ENCODE peak calls at places on chromosomes 6 and 20, in four cellular contexts. One of them, this sample, is unnamed.

GRCh38 chr6:135568366-135568765 is 70.8 kb upstream of the AHI1 start:
- DNase-seq in neural progenitor cell: no peak
- DNase-seq in M059J: peak; percentile 73
- DNase-seq in neural crest cell: no peak
- DNase-seq in this sample: peak; percentile 82

GRCh38 chr6:66949191-66949661 is 1242.2 kb upstream of the EYS start:
- DNase-seq in neural progenitor cell: no peak
- DNase-seq in M059J: no peak
- DNase-seq in neural crest cell: no peak
- DNase-seq in this sample: no peak

GRCh38 chr6:1622851-1623768 is 13.4 kb downstream of the FOXC1 start:
- DNase-seq in neural progenitor cell: no peak
- DNase-seq in M059J: no peak
- DNase-seq in neural crest cell: no peak
- DNase-seq in this sample: no peak

GRCh38 chr6:75849329-75850025 is 100.4 kb downstream of the MYO6 start:
- DNase-seq in neural progenitor cell: no peak
- DNase-seq in M059J: peak; percentile 49
- DNase-seq in neural crest cell: no peak
- DNase-seq in this sample: no peak

GRCh38 chr6:95768539-95768938 is 191.2 kb downstream of the MANEA start:
- DNase-seq in neural progenitor cell: peak; percentile 59
- DNase-seq in M059J: no peak
- DNase-seq in neural crest cell: no peak
- DNase-seq in this sample: no peak

GRCh38 chr6:40328376-40328987 is 258.7 kb downstream of the LRFN2 start:
- DNase-seq in neural progenitor cell: peak; percentile 63
- DNase-seq in M059J: peak; percentile 19
- DNase-seq in neural crest cell: no peak
- DNase-seq in this sample: peak; percentile 22

GRCh38 chr6:166588691-166589333 is 2.3 kb upstream of the RAMACL start:
- DNase-seq in neural progenitor cell: no peak
- DNase-seq in M059J: peak; percentile 51
- DNase-seq in neural crest cell: no peak
- DNase-seq in this sample: peak; percentile 38

GRCh38 chr20:18926972-18927371 is 113.4 kb downstream of the SCP2D1 start:
- DNase-seq in neural progenitor cell: no peak
- DNase-seq in M059J: peak; percentile 19
- DNase-seq in neural crest cell: no peak
- DNase-seq in this sample: no peak

GRCh38 chr20:61743606-61744005 is 322.1 kb downstream of the TAF4 start:
- DNase-seq in neural progenitor cell: no peak
- DNase-seq in M059J: no peak
- DNase-seq in neural crest cell: no peak
- DNase-seq in this sample: no peak

GRCh38 chr6:124995645-124996325 is 33.5 kb downstream of the RNF217 start:
- DNase-seq in neural progenitor cell: no peak
- DNase-seq in M059J: no peak
- DNase-seq in neural crest cell: no peak
- DNase-seq in this sample: no peak

GRCh38 chr6:89649682-89650081 is 11.1 kb upstream of the LYRM2 start:
- DNase-seq in neural progenitor cell: no peak
- DNase-seq in M059J: no peak
- DNase-seq in neural crest cell: no peak
- DNase-seq in this sample: no peak

GRCh38 chr6:37940074-37940847 is 120.7 kb downstream of the ZFAND3 start:
- DNase-seq in neural progenitor cell: no peak
- DNase-seq in M059J: peak; percentile 52
- DNase-seq in neural crest cell: no peak
- DNase-seq in this sample: peak; percentile 68

GRCh38 chr6:151060096-151060741 is 179.5 kb upstream of the AKAP12 start:
- DNase-seq in neural progenitor cell: no peak
- DNase-seq in M059J: peak; percentile 99
- DNase-seq in neural crest cell: no peak
- DNase-seq in this sample: peak; percentile 94

This sample was measured in Daoy.